ENCODE peak calls at places on chromosomes 12 and 14, in nine cellular contexts. R is EH, M is psoas muscle, Q is midbrain, U is hepatocyte, I is AG20443, N is PC-3, X is Peyer's patch, W is anterior cingulate cortex. S is an unnamed sample.

GRCh38 chr14:46580941-46581671 is 70.5 kb downstream of the RPL10L start:
- DNase-seq in I (no peak), N (peak; percentile 58), M (no peak), R (no peak), U (peak; percentile 56), Q (no peak), W (no peak), X (no peak), S (peak; percentile 37)

GRCh38 chr14:92635031-92635430 is 113.4 kb downstream of the LGMN start:
- DNase-seq in X (no peak), R (no peak), Q (no peak), I (no peak), M (no peak), U (no peak), W (no peak), N (no peak), S (no peak)

GRCh38 chr14:60653388-60653690 is 4.1 kb upstream of the SIX1 start:
- DNase-seq in R (no peak), W (no peak), X (no peak), I (no peak), Q (no peak), N (no peak), M (no peak), U (no peak), S (no peak)

GRCh38 chr14:71309756-71310155 is 402.5 kb downstream of the PCNX1 start:
- DNase-seq in X (no peak), W (no peak), Q (no peak), I (no peak), N (no peak), M (no peak), R (no peak), U (no peak), S (no peak)

GRCh38 chr14:68441532-68441931 is 351.3 kb downstream of the ZFP36L1 start:
- DNase-seq in R (peak; percentile 22), W (no peak), X (no peak), I (no peak), M (no peak), N (no peak), U (no peak), Q (no peak), S (no peak)

GRCh38 chr14:99601301-99601945 is 2.6 kb downstream of the CCDC85C start:
- DNase-seq in U (peak; percentile 55), M (no peak), N (peak; percentile 45), X (no peak), R (peak; percentile 54), I (peak; percentile 49), Q (peak; percentile 28), W (peak; percentile 49), S (no peak)

GRCh38 chr14:106141242-106142220 is 615.1 kb downstream of the TMEM121 start:
- DNase-seq in I (no peak), U (no peak), N (no peak), Q (no peak), R (no peak), M (no peak), X (no peak), W (no peak), S (no peak)

GRCh38 chr14:101064121-101064661 is 160.7 kb upstream of the RTL1 start:
- DNase-seq in R (no peak), N (no peak), I (no peak), U (no peak), Q (no peak), W (no peak), X (peak; percentile 37), M (peak; percentile 2), S (no peak)

GRCh38 chr12:43858991-43859390 is 23.1 kb downstream of the TMEM117 start:
- DNase-seq in M (no peak), U (no peak), N (no peak), X (no peak), I (no peak), W (no peak), Q (no peak), R (no peak), S (no peak)